ENCODE peak calls at places on chromosome 3, in five cellular contexts. H is transverse colon; Z is CD4-positive, alpha-beta memory T cell; P is cardiac muscle cell; B is GM13976. D is an unnamed sample.

GRCh38 chr3:16151109-16151508 is 23.4 kb upstream of the GALNT15 start:
- DNase-seq in H (peak), Z (peak), P (no peak), B (no peak), D (no peak)

GRCh38 chr3:90184861-90185260 is 1077.4 kb downstream of the EPHA3 start:
- DNase-seq in H (no peak), Z (no peak), P (no peak), B (no peak), D (no peak)

GRCh38 chr3:15495461-15496340 is 25.8 kb downstream of the COLQ start:
- DNase-seq in H (no peak), Z (no peak), P (peak), B (no peak), D (no peak)

GRCh38 chr3:197309528-197310361 is 11.3 kb upstream of the DLG1 start:
- DNase-seq in H (no peak), Z (no peak), P (no peak), B (no peak), D (no peak)

GRCh38 chr3:56422316-56422715 is 46.0 kb downstream of the ERC2 start:
- DNase-seq in H (no peak), Z (no peak), P (no peak), B (no peak), D (no peak)

GRCh38 chr3:157738441-157738840 is 235.2 kb upstream of the VEPH1 start:
- DNase-seq in H (no peak), Z (no peak), P (no peak), B (no peak), D (no peak)

GRCh38 chr3:53938645-53939044 is 47.0 kb upstream of the SELENOK start:
- DNase-seq in H (peak), Z (peak), P (peak), B (peak), D (no peak)

GRCh38 chr3:11059090-11059798 is 66.7 kb downstream of the SLC6A1 start:
- DNase-seq in H (peak), Z (no peak), P (peak), B (peak), D (no peak)

GRCh38 chr3:36960502-36960901 is 15.6 kb upstream of the TRANK1 start:
- DNase-seq in H (no peak), Z (no peak), P (no peak), B (no peak), D (no peak)

GRCh38 chr3:181300033-181300432 is 310.5 kb upstream of the DNAJC19 start:
- DNase-seq in H (no peak), Z (no peak), P (no peak), B (no peak), D (no peak)

GRCh38 chr3:126891141-126891540 is 91.8 kb upstream of the PLXNA1 start:
- DNase-seq in H (no peak), Z (no peak), P (no peak), B (no peak), D (no peak)

GRCh38 chr3:111667621-111668239 is 72.6 kb upstream of the ZBED2 start:
- DNase-seq in H (peak), Z (peak), P (no peak), B (peak), D (peak)

GRCh38 chr3:59240856-59241255 is 191.0 kb upstream of the CFAP20DC start:
- DNase-seq in H (no peak), Z (no peak), P (no peak), B (no peak), D (no peak)

GRCh38 chr3:182981038-182981380 is 671 bp upstream of the DCUN1D1 start:
- DNase-seq in H (no peak), Z (no peak), P (no peak), B (no peak), D (no peak)

GRCh38 chr3:30185872-30186271 is 420.5 kb upstream of the TGFBR2 start:
- DNase-seq in H (no peak), Z (no peak), P (no peak), B (no peak), D (no peak)

GRCh38 chr3:122356402-122356801 is 26.6 kb downstream of the MIX23 start:
- DNase-seq in H (peak), Z (peak), P (peak), B (peak), D (no peak)

GRCh38 chr3:52174896-52175295 is 20.7 kb upstream of the POC1A start:
- DNase-seq in H (no peak), Z (no peak), P (no peak), B (no peak), D (no peak)

GRCh38 chr3:10548997-10549396 is 43.6 kb upstream of the ATP2B2 start:
- DNase-seq in H (no peak), Z (no peak), P (no peak), B (no peak), D (no peak)

GRCh38 chr3:87436781-87437543 is 160.6 kb upstream of the POU1F1 start:
- DNase-seq in H (no peak), Z (no peak), P (no peak), B (no peak), D (no peak)

GRCh38 chr3:193951859-193952258 is 184.1 kb upstream of the HES1 start:
- DNase-seq in H (no peak), Z (no peak), P (no peak), B (no peak), D (no peak)

GRCh38 chr3:48468329-48468731 is 21.8 kb downstream of the ATRIP start:
- DNase-seq in H (peak), Z (no peak), P (no peak), B (no peak), D (no peak)

GRCh38 chr3:133540896-133541674 is 32.4 kb upstream of the CDV3 start:
- DNase-seq in H (peak), Z (no peak), P (no peak), B (peak), D (peak)

GRCh38 chr3:102715030-102715697 is 280.3 kb downstream of the ZPLD1 start:
- DNase-seq in H (no peak), Z (no peak), P (no peak), B (peak), D (peak)

D was measured in GM12878.